ENCODE peak calls at places on chromosomes 7 and 10, in nine cellular contexts. One of them, this sample, is unnamed.

GRCh38 chr7:84025332-84025927 is 169.2 kb downstream of the SEMA3A start:
- DNase-seq in cardiac muscle cell: peak; percentile 92
- DNase-seq in HAP-1: peak; percentile 12
- DNase-seq in CD8-positive, alpha-beta T cell: no peak
- DNase-seq in CD8-positive, alpha-beta memory T cell: no peak
- DNase-seq in Caco-2: peak; percentile 75
- DNase-seq in spleen: no peak
- DNase-seq in psoas muscle: no peak
- DNase-seq in CD4-positive, CD25-positive, alpha-beta regulatory T cell: no peak
- DNase-seq in this sample: no peak

GRCh38 chr7:151663382-151664100 is 143.8 kb upstream of the RHEB start:
- DNase-seq in cardiac muscle cell: peak; percentile 72
- DNase-seq in HAP-1: no peak
- DNase-seq in CD8-positive, alpha-beta T cell: no peak
- DNase-seq in CD8-positive, alpha-beta memory T cell: no peak
- DNase-seq in Caco-2: no peak
- DNase-seq in spleen: no peak
- DNase-seq in psoas muscle: no peak
- DNase-seq in CD4-positive, CD25-positive, alpha-beta regulatory T cell: no peak
- DNase-seq in this sample: no peak

GRCh38 chr7:437293-438280 is 82.1 kb downstream of the PDGFA start:
- DNase-seq in cardiac muscle cell: no peak
- DNase-seq in HAP-1: no peak
- DNase-seq in CD8-positive, alpha-beta T cell: no peak
- DNase-seq in CD8-positive, alpha-beta memory T cell: no peak
- DNase-seq in Caco-2: no peak
- DNase-seq in spleen: no peak
- DNase-seq in psoas muscle: no peak
- DNase-seq in CD4-positive, CD25-positive, alpha-beta regulatory T cell: no peak
- DNase-seq in this sample: no peak

GRCh38 chr7:95229301-95229700 is 95.0 kb downstream of the PON1 start:
- DNase-seq in cardiac muscle cell: no peak
- DNase-seq in HAP-1: no peak
- DNase-seq in CD8-positive, alpha-beta T cell: no peak
- DNase-seq in CD8-positive, alpha-beta memory T cell: no peak
- DNase-seq in Caco-2: no peak
- DNase-seq in spleen: no peak
- DNase-seq in psoas muscle: no peak
- DNase-seq in CD4-positive, CD25-positive, alpha-beta regulatory T cell: no peak
- DNase-seq in this sample: no peak

GRCh38 chr10:119139464-119140067 is 25.9 kb downstream of the SFXN4 start:
- DNase-seq in cardiac muscle cell: peak; percentile 49
- DNase-seq in HAP-1: peak; percentile 30
- DNase-seq in CD8-positive, alpha-beta T cell: peak; percentile 31
- DNase-seq in CD8-positive, alpha-beta memory T cell: peak; percentile 29
- DNase-seq in Caco-2: peak; percentile 53
- DNase-seq in spleen: peak; percentile 88
- DNase-seq in psoas muscle: no peak
- DNase-seq in CD4-positive, CD25-positive, alpha-beta regulatory T cell: peak; percentile 48
- DNase-seq in this sample: no peak

GRCh38 chr7:84533209-84533608 is 338.6 kb upstream of the SEMA3A start:
- DNase-seq in cardiac muscle cell: no peak
- DNase-seq in HAP-1: no peak
- DNase-seq in CD8-positive, alpha-beta T cell: no peak
- DNase-seq in CD8-positive, alpha-beta memory T cell: no peak
- DNase-seq in Caco-2: no peak
- DNase-seq in spleen: no peak
- DNase-seq in psoas muscle: no peak
- DNase-seq in CD4-positive, CD25-positive, alpha-beta regulatory T cell: no peak
- DNase-seq in this sample: no peak

GRCh38 chr10:122374859-122375721 is 582 bp downstream of the PLEKHA1 start:
- DNase-seq in cardiac muscle cell: peak; percentile 57
- DNase-seq in HAP-1: peak; percentile 54
- DNase-seq in CD8-positive, alpha-beta T cell: peak; percentile 43
- DNase-seq in CD8-positive, alpha-beta memory T cell: peak; percentile 81
- DNase-seq in Caco-2: peak; percentile 83
- DNase-seq in spleen: peak; percentile 92
- DNase-seq in psoas muscle: peak; percentile 74
- DNase-seq in CD4-positive, CD25-positive, alpha-beta regulatory T cell: peak; percentile 64
- DNase-seq in this sample: no peak

GRCh38 chr10:129136866-129137415 is 330.1 kb upstream of the MGMT start:
- DNase-seq in cardiac muscle cell: no peak
- DNase-seq in HAP-1: no peak
- DNase-seq in CD8-positive, alpha-beta T cell: no peak
- DNase-seq in CD8-positive, alpha-beta memory T cell: no peak
- DNase-seq in Caco-2: no peak
- DNase-seq in spleen: no peak
- DNase-seq in psoas muscle: no peak
- DNase-seq in CD4-positive, CD25-positive, alpha-beta regulatory T cell: no peak
- DNase-seq in this sample: no peak

GRCh38 chr10:123445336-123445735 is 220.8 kb upstream of the GPR26 start:
- DNase-seq in cardiac muscle cell: no peak
- DNase-seq in HAP-1: no peak
- DNase-seq in CD8-positive, alpha-beta T cell: no peak
- DNase-seq in CD8-positive, alpha-beta memory T cell: no peak
- DNase-seq in Caco-2: no peak
- DNase-seq in spleen: peak; percentile 42
- DNase-seq in psoas muscle: no peak
- DNase-seq in CD4-positive, CD25-positive, alpha-beta regulatory T cell: no peak
- DNase-seq in this sample: no peak

GRCh38 chr10:16776896-16777295 is 40.3 kb downstream of the RSU1 start:
- DNase-seq in cardiac muscle cell: peak; percentile 36
- DNase-seq in HAP-1: no peak
- DNase-seq in CD8-positive, alpha-beta T cell: no peak
- DNase-seq in CD8-positive, alpha-beta memory T cell: no peak
- DNase-seq in Caco-2: no peak
- DNase-seq in spleen: no peak
- DNase-seq in psoas muscle: no peak
- DNase-seq in CD4-positive, CD25-positive, alpha-beta regulatory T cell: no peak
- DNase-seq in this sample: no peak

GRCh38 chr7:149872419-149873073 is 1.2 kb upstream of the ATP6V0E2 start:
- DNase-seq in cardiac muscle cell: peak; percentile 75
- DNase-seq in HAP-1: peak; percentile 87
- DNase-seq in CD8-positive, alpha-beta T cell: no peak
- DNase-seq in CD8-positive, alpha-beta memory T cell: no peak
- DNase-seq in Caco-2: peak; percentile 82
- DNase-seq in spleen: no peak
- DNase-seq in psoas muscle: peak; percentile 91
- DNase-seq in CD4-positive, CD25-positive, alpha-beta regulatory T cell: no peak
- DNase-seq in this sample: no peak

GRCh38 chr7:105118612-105119600 is 104.9 kb downstream of the KMT2E start:
- DNase-seq in cardiac muscle cell: no peak
- DNase-seq in HAP-1: no peak
- DNase-seq in CD8-positive, alpha-beta T cell: no peak
- DNase-seq in CD8-positive, alpha-beta memory T cell: no peak
- DNase-seq in Caco-2: no peak
- DNase-seq in spleen: no peak
- DNase-seq in psoas muscle: no peak
- DNase-seq in CD4-positive, CD25-positive, alpha-beta regulatory T cell: no peak
- DNase-seq in this sample: no peak

GRCh38 chr7:74474271-74474865 is 20.7 kb downstream of the GTF2IRD1 start:
- DNase-seq in cardiac muscle cell: no peak
- DNase-seq in HAP-1: no peak
- DNase-seq in CD8-positive, alpha-beta T cell: no peak
- DNase-seq in CD8-positive, alpha-beta memory T cell: no peak
- DNase-seq in Caco-2: no peak
- DNase-seq in spleen: no peak
- DNase-seq in psoas muscle: no peak
- DNase-seq in CD4-positive, CD25-positive, alpha-beta regulatory T cell: no peak
- DNase-seq in this sample: no peak

GRCh38 chr10:28533571-28534304 is 820 bp downstream of the WAC start:
- DNase-seq in cardiac muscle cell: peak; percentile 43
- DNase-seq in HAP-1: peak; percentile 74
- DNase-seq in CD8-positive, alpha-beta T cell: peak; percentile 49
- DNase-seq in CD8-positive, alpha-beta memory T cell: peak; percentile 56
- DNase-seq in Caco-2: peak; percentile 80
- DNase-seq in spleen: peak; percentile 95
- DNase-seq in psoas muscle: peak; percentile 84
- DNase-seq in CD4-positive, CD25-positive, alpha-beta regulatory T cell: peak; percentile 62
- DNase-seq in this sample: peak; percentile 7

GRCh38 chr7:44489955-44490350 is 505 bp downstream of the NUDCD3 start:
- DNase-seq in cardiac muscle cell: peak; percentile 12
- DNase-seq in HAP-1: peak; percentile 29
- DNase-seq in CD8-positive, alpha-beta T cell: peak; percentile 22
- DNase-seq in CD8-positive, alpha-beta memory T cell: no peak
- DNase-seq in Caco-2: no peak
- DNase-seq in spleen: no peak
- DNase-seq in psoas muscle: no peak
- DNase-seq in CD4-positive, CD25-positive, alpha-beta regulatory T cell: peak; percentile 73
- DNase-seq in this sample: no peak

DNA sequence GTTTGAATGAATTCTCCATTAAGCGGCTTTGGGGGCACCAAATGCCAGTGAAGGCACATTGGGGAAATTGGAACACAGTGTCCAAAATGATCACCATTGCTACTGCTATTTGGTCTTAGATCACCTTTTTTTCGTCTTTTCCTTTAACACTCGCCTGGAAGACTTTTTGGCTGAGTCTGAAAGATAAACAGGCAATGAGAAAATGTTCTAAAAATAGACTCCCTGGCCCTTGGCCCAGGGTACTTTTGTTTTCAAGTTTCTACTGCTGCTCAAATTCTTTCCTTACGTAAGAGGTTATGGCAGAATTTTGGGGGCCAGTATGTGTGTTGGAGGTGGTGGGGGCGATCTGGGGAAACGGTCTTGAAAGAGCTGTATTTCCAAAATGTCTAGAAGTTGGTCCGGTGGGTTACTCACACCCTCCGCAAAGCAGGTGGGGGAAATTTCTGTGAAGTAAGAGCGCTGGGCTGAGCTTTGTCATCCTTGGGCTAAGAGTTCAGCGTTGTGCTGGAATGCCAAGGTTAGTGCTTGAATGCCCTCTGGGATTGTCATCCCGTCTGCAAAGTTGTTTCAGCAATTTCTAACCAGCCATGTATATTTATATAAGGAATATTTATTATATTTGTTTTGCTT is 1.3 kb upstream of the ITPRIP start:
- DNase-seq in cardiac muscle cell: peak; percentile 83
- DNase-seq in HAP-1: no peak
- DNase-seq in CD8-positive, alpha-beta T cell: no peak
- DNase-seq in CD8-positive, alpha-beta memory T cell: no peak
- DNase-seq in Caco-2: peak; percentile 34
- DNase-seq in spleen: no peak
- DNase-seq in psoas muscle: no peak
- DNase-seq in CD4-positive, CD25-positive, alpha-beta regulatory T cell: no peak
- DNase-seq in this sample: no peak
- H3K4me3 ChIP-seq in cardiac muscle cell: peak overlapping the region; percentile 85
- H3K4me3 ChIP-seq in HAP-1: no peak overlapping the region
- H3K4me3 ChIP-seq in CD8-positive, alpha-beta T cell: peak overlapping the region; percentile 98
- H3K4me3 ChIP-seq in CD8-positive, alpha-beta memory T cell: peak overlapping the region; percentile 59
- H3K4me3 ChIP-seq in Caco-2: no peak overlapping the region
- H3K4me3 ChIP-seq in spleen: peak overlapping the region; percentile 93
- H3K4me3 ChIP-seq in psoas muscle: peak overlapping the region; percentile 89
- H3K4me3 ChIP-seq in CD4-positive, CD25-positive, alpha-beta regulatory T cell: peak overlapping the region; percentile 82
- H3K4me3 ChIP-seq in this sample: peak overlapping the region; percentile 99

DNA sequence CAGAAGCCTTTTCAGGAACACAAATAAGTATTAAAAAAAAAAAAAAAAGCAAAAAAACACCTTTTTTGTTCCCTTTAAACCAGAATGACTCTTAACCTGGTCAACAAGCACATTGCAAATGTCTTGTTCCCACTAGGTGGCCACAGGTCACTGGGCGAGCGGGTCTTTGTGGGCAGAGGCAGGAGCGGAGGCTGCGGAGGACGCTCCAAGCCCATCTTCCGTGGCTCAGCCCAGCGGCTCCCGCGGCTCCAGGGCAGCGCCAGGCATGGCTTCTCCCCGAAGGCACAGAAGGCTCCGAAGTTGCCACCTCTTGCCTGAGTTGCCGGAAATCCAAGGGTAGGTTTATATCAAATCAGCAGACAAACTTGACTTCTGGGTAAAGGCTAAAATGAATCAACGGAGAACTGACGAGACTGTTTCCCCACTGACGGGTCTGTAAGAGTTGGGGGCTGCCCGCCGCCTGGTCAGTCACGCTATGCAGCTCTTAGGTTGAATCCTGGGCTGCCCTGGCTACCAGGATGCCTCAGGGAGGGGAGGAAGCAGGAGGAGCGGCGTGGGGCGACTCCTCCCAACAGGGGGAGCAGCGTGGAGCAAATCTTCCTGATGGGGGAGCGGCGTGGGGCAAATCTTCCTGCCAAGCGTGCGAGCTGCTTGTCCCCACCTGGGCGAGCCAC is 144.5 kb downstream of the PTPRN2 start:
- DNase-seq in cardiac muscle cell: no peak
- DNase-seq in HAP-1: no peak
- DNase-seq in CD8-positive, alpha-beta T cell: no peak
- DNase-seq in CD8-positive, alpha-beta memory T cell: no peak
- DNase-seq in Caco-2: no peak
- DNase-seq in spleen: no peak
- DNase-seq in psoas muscle: no peak
- DNase-seq in CD4-positive, CD25-positive, alpha-beta regulatory T cell: no peak
- DNase-seq in this sample: no peak
- H3K27me3 ChIP-seq in cardiac muscle cell: no peaks in the 10 kb centered on the region
- H3K27me3 ChIP-seq in HAP-1: no peaks in the 10 kb centered on the region
- H3K27me3 ChIP-seq in CD8-positive, alpha-beta T cell: no peaks in the 10 kb centered on the region
- H3K27me3 ChIP-seq in CD8-positive, alpha-beta memory T cell: no peaks in the 10 kb centered on the region
- H3K27me3 ChIP-seq in Caco-2: no peaks in the 10 kb centered on the region
- H3K27me3 ChIP-seq in spleen: no peaks in the 10 kb centered on the region
- H3K27me3 ChIP-seq in psoas muscle: no peaks in the 10 kb centered on the region
- H3K27me3 ChIP-seq in CD4-positive, CD25-positive, alpha-beta regulatory T cell: no peaks in the 10 kb centered on the region
- H3K27me3 ChIP-seq in this sample: no peaks in the 10 kb centered on the region

GRCh38 chr10:35398355-35398754 is 62.0 kb downstream of the CCNY start:
- DNase-seq in cardiac muscle cell: peak; percentile 56
- DNase-seq in HAP-1: no peak
- DNase-seq in CD8-positive, alpha-beta T cell: no peak
- DNase-seq in CD8-positive, alpha-beta memory T cell: no peak
- DNase-seq in Caco-2: no peak
- DNase-seq in spleen: no peak
- DNase-seq in psoas muscle: no peak
- DNase-seq in CD4-positive, CD25-positive, alpha-beta regulatory T cell: no peak
- DNase-seq in this sample: no peak
- H3K4me1 ChIP-seq in cardiac muscle cell: peaks cover 43% of the 10 kb centered on the region
- H3K4me1 ChIP-seq in HAP-1: peaks cover 14% of the 10 kb centered on the region
- H3K4me1 ChIP-seq in CD8-positive, alpha-beta T cell: no peaks in the 10 kb centered on the region
- H3K4me1 ChIP-seq in CD8-positive, alpha-beta memory T cell: peaks cover 28% of the 10 kb centered on the region
- H3K4me1 ChIP-seq in Caco-2: peaks cover 25% of the 10 kb centered on the region
- H3K4me1 ChIP-seq in spleen: peaks cover 66% of the 10 kb centered on the region
- H3K4me1 ChIP-seq in psoas muscle: peaks cover 84% of the 10 kb centered on the region
- H3K4me1 ChIP-seq in CD4-positive, CD25-positive, alpha-beta regulatory T cell: no peaks in the 10 kb centered on the region
- H3K4me1 ChIP-seq in this sample: peaks cover 73% of the 10 kb centered on the region

DNA sequence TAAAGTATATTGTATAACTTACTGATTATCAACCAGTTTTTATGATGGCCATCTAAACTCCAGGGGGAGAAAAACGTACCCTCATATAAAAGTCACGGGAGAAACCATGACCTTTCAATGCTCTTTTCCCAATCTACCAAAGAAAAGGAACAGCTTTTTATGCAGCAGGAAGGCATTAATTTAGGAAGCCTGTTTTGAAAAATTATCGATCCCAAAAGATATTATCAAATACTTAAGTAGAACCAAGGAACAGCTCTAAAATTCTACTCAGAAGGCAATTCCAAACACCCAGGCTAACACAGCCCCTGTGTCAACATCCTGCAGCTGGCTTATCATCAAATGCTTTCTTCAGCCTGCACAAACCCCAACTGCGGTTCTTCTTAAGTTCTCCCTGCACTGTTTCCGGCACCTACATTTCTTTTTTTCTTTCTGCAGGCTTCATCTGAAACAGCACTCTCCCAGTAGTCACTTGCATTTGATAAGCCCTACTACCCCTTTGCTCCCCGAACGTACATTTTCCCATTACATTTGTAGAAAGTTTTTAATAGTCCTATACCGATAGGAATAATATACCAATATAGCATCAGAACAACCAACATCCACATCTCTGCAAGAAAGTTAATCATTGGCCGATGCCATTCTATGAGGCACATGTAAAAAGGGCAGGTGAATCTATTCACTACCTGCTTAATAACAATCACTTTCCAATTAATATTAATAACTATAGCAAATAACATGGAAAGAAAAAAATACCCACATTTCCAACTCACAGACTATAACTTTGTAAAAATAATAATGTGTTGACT is 47.9 kb downstream of the PIP4K2A start:
- DNase-seq in cardiac muscle cell: peak; percentile 73
- DNase-seq in HAP-1: no peak
- DNase-seq in CD8-positive, alpha-beta T cell: peak; percentile 30
- DNase-seq in CD8-positive, alpha-beta memory T cell: peak; percentile 81
- DNase-seq in Caco-2: peak; percentile 51
- DNase-seq in spleen: no peak
- DNase-seq in psoas muscle: no peak
- DNase-seq in CD4-positive, CD25-positive, alpha-beta regulatory T cell: peak; percentile 83
- DNase-seq in this sample: no peak
- H3K4me3 ChIP-seq in cardiac muscle cell: no peak overlapping the region
- H3K4me3 ChIP-seq in HAP-1: no peak overlapping the region
- H3K4me3 ChIP-seq in CD8-positive, alpha-beta T cell: peak overlapping the region; percentile 42
- H3K4me3 ChIP-seq in CD8-positive, alpha-beta memory T cell: peak overlapping the region; percentile 49
- H3K4me3 ChIP-seq in Caco-2: peak overlapping the region; percentile 26
- H3K4me3 ChIP-seq in spleen: no peak overlapping the region
- H3K4me3 ChIP-seq in psoas muscle: no peak overlapping the region
- H3K4me3 ChIP-seq in CD4-positive, CD25-positive, alpha-beta regulatory T cell: peak overlapping the region; percentile 81
- H3K4me3 ChIP-seq in this sample: no peak overlapping the region

This sample was measured in esophagus squamous epithelium.